ENCODE peak calls at places on chromosomes 13 and 19, in four cellular contexts. M is K562, Y is H1, K is HepG2. U is an unnamed sample.

GRCh38 chr19:31289976-31290375 is 59.3 kb downstream of the TSHZ3 start:
- DNase-seq in M (no peak), Y (no peak), K (no peak), U (no peak)

GRCh38 chr19:2421581-2422306 is 5.6 kb downstream of the TIMM13 start:
- DNase-seq in M (no peak), Y (no peak), K (no peak), U (no peak)

GRCh38 chr13:90594694-90595093 is 752.8 kb upstream of the MIR17HG start:
- DNase-seq in M (no peak), Y (no peak), K (no peak), U (no peak)

GRCh38 chr13:26623125-26623524 is 65.6 kb downstream of the WASF3 start:
- DNase-seq in M (no peak), Y (no peak), K (no peak), U (no peak)

GRCh38 chr19:50928841-50929240 is 17.6 kb upstream of the KLK4 start:
- DNase-seq in M (no peak), Y (no peak), K (no peak), U (no peak)

GRCh38 chr13:44437356-44438233 is 64.0 kb downstream of the SERP2 start:
- DNase-seq in M (no peak), Y (no peak), K (peak), U (peak)

GRCh38 chr19:40763963-40764362 is 11.4 kb upstream of the MIA start:
- DNase-seq in M (no peak), Y (no peak), K (no peak), U (no peak)

GRCh38 chr19:13983213-13983889 is 22.8 kb downstream of the RFX1 start:
- DNase-seq in M (no peak), Y (no peak), K (no peak), U (no peak)

GRCh38 chr19:56141416-56141992 is 417 bp downstream of the ZNF444 start:
- DNase-seq in M (no peak), Y (no peak), K (no peak), U (no peak)

GRCh38 chr19:49362048-49362925 is at the start of gene TEAD2:
- DNase-seq in M (peak), Y (no peak), K (peak), U (peak)

GRCh38 chr13:111927181-111927540 is 139.8 kb upstream of the SOX1 start:
- DNase-seq in M (no peak), Y (no peak), K (no peak), U (no peak)

GRCh38 chr13:91017031-91017668 is 330.3 kb upstream of the MIR17HG start:
- DNase-seq in M (peak), Y (peak), K (no peak), U (peak)

GRCh38 chr13:113656015-113656588 is 1.9 kb downstream of the ATP4B start:
- DNase-seq in M (no peak), Y (no peak), K (no peak), U (no peak)

GRCh38 chr19:18671303-18672043 is 12.0 kb upstream of the CRTC1 start:
- DNase-seq in M (no peak), Y (no peak), K (no peak), U (no peak)

GRCh38 chr13:113791761-113792160 is 32.7 kb downstream of the TMEM255B start:
- DNase-seq in M (no peak), Y (no peak), K (no peak), U (no peak)

GRCh38 chr13:74869846-74870245 is 612.1 kb downstream of the TBC1D4 start:
- DNase-seq in M (no peak), Y (no peak), K (no peak), U (no peak)

GRCh38 chr19:4369888-4370260 is 26.5 kb downstream of the MPND start:
- DNase-seq in M (no peak), Y (no peak), K (no peak), U (no peak)

GRCh38 chr13:49441312-49441711 is 2.6 kb downstream of the CAB39L start:
- DNase-seq in M (no peak), Y (no peak), K (no peak), U (no peak)

GRCh38 chr13:49443327-49443688 is 556 bp downstream of the CAB39L start:
- DNase-seq in M (no peak), Y (no peak), K (peak), U (peak)

GRCh38 chr13:49439609-49440008 is 4.3 kb downstream of the CAB39L start:
- DNase-seq in M (no peak), Y (no peak), K (no peak), U (no peak)

GRCh38 chr13:49443689-49444516 is at the start of the genes CAB39L and SETDB2:
- DNase-seq in M (peak), Y (peak), K (peak), U (peak)

DNA sequence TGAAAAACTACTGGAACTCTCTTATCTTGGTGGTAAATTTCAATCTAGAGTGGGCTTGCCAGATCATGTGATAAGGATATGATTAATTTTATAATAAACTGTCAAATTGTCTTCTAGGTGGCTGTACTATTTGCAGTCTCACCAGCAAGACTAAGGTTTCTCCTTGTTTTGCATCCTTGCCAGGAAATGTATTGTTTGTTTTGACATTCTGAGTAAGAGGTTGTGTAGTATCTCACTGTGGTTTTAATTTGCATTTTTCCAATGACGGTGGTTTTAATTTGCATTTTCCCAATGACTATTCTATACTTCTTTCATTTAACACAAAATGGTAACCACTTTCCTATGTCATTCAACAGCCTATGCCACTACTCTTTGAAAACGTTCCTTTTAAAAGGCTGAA is 2.0 kb downstream of the CAB39L start:
- DNase-seq in M (no peak), Y (no peak), K (no peak), U (no peak)
- TF ChIP-seq RAD21 in M (no peak), Y (no peak), K (no peak), U (no peak)

DNA sequence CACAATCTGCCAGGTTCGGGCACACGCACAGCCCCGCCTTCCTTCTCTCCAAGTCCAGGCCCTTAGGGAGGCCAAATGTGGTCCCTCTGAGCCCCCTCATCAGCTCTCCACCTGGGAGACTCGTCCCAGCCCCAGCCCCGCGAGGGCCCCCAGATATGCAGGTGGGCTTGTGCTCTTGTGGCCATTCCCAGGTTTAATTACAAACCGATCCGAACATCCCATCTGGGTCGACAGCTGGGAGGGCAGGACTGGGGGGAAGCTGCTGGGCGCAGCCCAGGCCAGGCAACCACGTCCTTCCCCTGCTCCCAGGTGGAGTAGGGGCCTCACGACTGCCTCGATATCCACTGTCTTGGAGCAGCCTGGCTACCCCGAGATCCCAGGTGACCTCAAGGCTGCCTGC is 7.5 kb upstream of the C2CD4C start:
- DNase-seq in M (no peak), Y (no peak), K (no peak), U (no peak)
- TF ChIP-seq JUN in M (no peak), Y (no peak), K (no peak), U (no peak)

GRCh38 chr13:51603716-51604115 is 19.5 kb downstream of the WDFY2 start:
- DNase-seq in M (no peak), Y (no peak), K (no peak), U (no peak)

GRCh38 chr13:51601601-51602348 is 17.5 kb downstream of the WDFY2 start:
- DNase-seq in M (no peak), Y (no peak), K (no peak), U (no peak)

GRCh38 chr13:51600703-51601102 is 16.4 kb downstream of the WDFY2 start:
- DNase-seq in M (no peak), Y (no peak), K (no peak), U (no peak)

GRCh38 chr13:51594432-51594831 is 10.2 kb downstream of the WDFY2 start:
- DNase-seq in M (no peak), Y (no peak), K (no peak), U (no peak)

GRCh38 chr13:51599444-51600176 is 15.3 kb downstream of the WDFY2 start:
- DNase-seq in M (peak), Y (no peak), K (no peak), U (no peak)
- TF ChIP-seq CTCF in M (no peak), Y (no peak), K (no peak), U (no peak)

GRCh38 chr19:36524617-36525016 is 3.5 kb downstream of the ZNF260 start:
- DNase-seq in M (no peak), Y (no peak), K (no peak), U (no peak)

GRCh38 chr19:36528194-36528920 is at the start of gene ZNF260:
- DNase-seq in M (peak), Y (peak), K (peak), U (peak)

GRCh38 chr19:36526581-36526980 is 1.5 kb downstream of the ZNF260 start:
- DNase-seq in M (no peak), Y (no peak), K (no peak), U (no peak)

GRCh38 chr19:36527873-36528193 is 238 bp downstream of the ZNF260 start:
- DNase-seq in M (no peak), Y (no peak), K (no peak), U (no peak)

GRCh38 chr19:36528921-36529518 is 949 bp upstream of the ZNF260 start:
- DNase-seq in M (peak), Y (no peak), K (peak), U (peak)
- TF ChIP-seq RAD21 in M (no peak), Y (no peak), K (no peak), U (no peak)

GRCh38 chr19:6362024-6362344 is 653 bp downstream of the CLPP start:
- DNase-seq in M (no peak), Y (no peak), K (no peak), U (no peak)
- TF ChIP-seq JUN in M (no peak), Y (no peak), K (no peak), U (no peak)

GRCh38 chr13:48977973-48978372 is 2.3 kb downstream of the FNDC3A start:
- DNase-seq in M (no peak), Y (no peak), K (no peak), U (no peak)

GRCh38 chr13:48976677-48977625 is 1.2 kb downstream of the FNDC3A start:
- DNase-seq in M (no peak), Y (no peak), K (peak), U (peak)

GRCh38 chr13:48975926-48976676 is 389 bp downstream of the FNDC3A start:
- DNase-seq in M (peak), Y (no peak), K (peak), U (peak)

GRCh38 chr13:48973845-48974431 is 1.8 kb upstream of the FNDC3A start:
- DNase-seq in M (no peak), Y (no peak), K (no peak), U (no peak)

GRCh38 chr13:48975101-48975925 is at the start of gene FNDC3A:
- DNase-seq in M (peak), Y (no peak), K (peak), U (peak)
- TF ChIP-seq CTCF in M (no peak), Y (peak), K (no peak), U (no peak)